ENCODE peak calls at places on chromosomes 3 and 15, in five cellular contexts. Q, S, A, M and C are unnamed samples.

GRCh38 chr15:100108346-100108745 is 233.4 kb downstream of the ADAMTS17 start:
- DNase-seq in Q (no peak), S (no peak), A (no peak), M (no peak), C (peak)

GRCh38 chr15:97522362-97522761 is 438.1 kb upstream of the ARRDC4 start:
- DNase-seq in Q (no peak), S (no peak), A (no peak), M (no peak), C (no peak)

GRCh38 chr3:44184319-44184953 is 57.2 kb upstream of the TOPAZ1 start:
- DNase-seq in Q (no peak), S (no peak), A (no peak), M (no peak), C (no peak)

GRCh38 chr3:27553868-27554540 is 69.8 kb upstream of the SLC4A7 start:
- DNase-seq in Q (no peak), S (no peak), A (no peak), M (no peak), C (no peak)

GRCh38 chr3:151918253-151919029 is 45.0 kb downstream of the SUCNR1 start:
- DNase-seq in Q (no peak), S (no peak), A (no peak), M (no peak), C (no peak)

GRCh38 chr15:74158855-74159650 is 14.5 kb upstream of the ISLR start:
- DNase-seq in Q (no peak), S (no peak), A (no peak), M (no peak), C (no peak)

GRCh38 chr15:101242160-101242998 is 9.5 kb downstream of the CHSY1 start:
- DNase-seq in Q (no peak), S (no peak), A (no peak), M (no peak), C (no peak)

GRCh38 chr3:105700575-105700974 is 168.2 kb downstream of the CBLB start:
- DNase-seq in Q (no peak), S (no peak), A (no peak), M (no peak), C (no peak)

GRCh38 chr15:29348308-29348914 is 78.8 kb upstream of the NSMCE3 start:
- DNase-seq in Q (no peak), S (no peak), A (no peak), M (no peak), C (peak)

GRCh38 chr3:194690501-194691372 is 5.1 kb downstream of the FAM43A start:
- DNase-seq in Q (peak), S (no peak), A (no peak), M (no peak), C (no peak)

GRCh38 chr3:181279239-181279565 is 289.7 kb upstream of the DNAJC19 start:
- DNase-seq in Q (no peak), S (no peak), A (no peak), M (no peak), C (no peak)

GRCh38 chr3:98906230-98906629 is 4.7 kb upstream of the DCBLD2 start:
- DNase-seq in Q (no peak), S (no peak), A (no peak), M (no peak), C (no peak)

GRCh38 chr3:107993771-107994170 is 97.1 kb downstream of the CD47 start:
- DNase-seq in Q (no peak), S (no peak), A (no peak), M (no peak), C (no peak)

GRCh38 chr15:45179221-45179985 is 8.4 kb downstream of the SHF start:
- DNase-seq in Q (peak), S (no peak), A (no peak), M (no peak), C (peak)

GRCh38 chr3:1987983-1988382 is 110.7 kb upstream of the CNTN4 start:
- DNase-seq in Q (no peak), S (no peak), A (no peak), M (no peak), C (peak)

GRCh38 chr3:30693470-30694120 is 87.2 kb downstream of the TGFBR2 start:
- DNase-seq in Q (no peak), S (no peak), A (no peak), M (no peak), C (peak)

GRCh38 chr3:106343841-106344240 is 475.0 kb upstream of the CBLB start:
- DNase-seq in Q (no peak), S (no peak), A (no peak), M (no peak), C (no peak)

GRCh38 chr15:62841891-62842559 is 200.5 kb upstream of the TPM1 start:
- DNase-seq in Q (no peak), S (no peak), A (no peak), M (no peak), C (no peak)

GRCh38 chr15:65832549-65833364 is 36.5 kb upstream of the RAB11A start:
- DNase-seq in Q (peak), S (peak), A (peak), M (no peak), C (peak)

GRCh38 chr15:90286678-90287077 is 21.2 kb downstream of the NGRN start:
- DNase-seq in Q (no peak), S (no peak), A (no peak), M (no peak), C (no peak)

GRCh38 chr15:99239545-99240198 is 9.7 kb downstream of the TTC23 start:
- DNase-seq in Q (no peak), S (no peak), A (no peak), M (no peak), C (no peak)

GRCh38 chr3:181879926-181880325 is 168.2 kb downstream of the SOX2 start:
- DNase-seq in Q (no peak), S (no peak), A (no peak), M (no peak), C (no peak)

GRCh38 chr3:4856986-4857385 is 122.3 kb upstream of the BHLHE40 start:
- DNase-seq in Q (no peak), S (no peak), A (no peak), M (no peak), C (no peak)

GRCh38 chr3:132399054-132399929 is 18.0 kb upstream of the DNAJC13 start:
- DNase-seq in Q (no peak), S (no peak), A (no peak), M (no peak), C (peak)

GRCh38 chr3:186152361-186152798 is 43.5 kb upstream of the ETV5 start:
- DNase-seq in Q (no peak), S (no peak), A (no peak), M (no peak), C (no peak)

GRCh38 chr3:157494581-157495281 is 8.5 kb downstream of the VEPH1 start:
- DNase-seq in Q (no peak), S (no peak), A (no peak), M (no peak), C (no peak)
- H3K27ac ChIP-seq in Q (no peak), S (no peak), A (no peak), M (no peak), C (no peak)

DNA sequence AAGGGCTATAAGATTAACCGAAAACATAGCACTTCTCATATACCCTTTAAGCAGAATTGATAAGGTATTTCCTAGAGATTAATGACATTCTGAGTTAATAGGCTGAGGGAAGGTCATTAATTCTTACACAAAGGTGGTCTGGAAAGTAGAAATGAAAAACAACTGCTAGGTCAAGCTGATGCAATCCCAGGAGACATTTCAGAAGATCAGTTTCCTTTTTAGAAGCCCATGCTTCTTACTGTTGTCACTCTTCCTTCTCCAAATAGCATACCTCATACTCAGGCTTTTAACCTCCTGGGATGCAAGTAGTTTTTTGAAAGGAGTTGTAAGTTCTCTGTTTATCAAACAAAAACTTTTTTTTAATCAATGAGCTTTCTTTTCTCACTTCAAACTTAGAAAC is 8.8 kb downstream of the FILIP1L start:
- DNase-seq in Q (no peak), S (no peak), A (no peak), M (no peak), C (no peak)
- TF ChIP-seq POLR2A in Q (no peak), S (no peak), A (no peak), M (no peak), C (no peak)

GRCh38 chr15:85941186-85941855 is 138.3 kb upstream of the AGBL1 start:
- DNase-seq in Q (no peak), S (no peak), A (peak), M (no peak), C (peak)
- H3K4me3 ChIP-seq in Q (no peak), S (no peak), A (no peak), M (no peak), C (no peak)

GRCh38 chr3:126373146-126373613 is 16.0 kb upstream of the KLF15 start:
- DNase-seq in Q (no peak), S (no peak), A (no peak), M (no peak), C (no peak)
- H3K27ac ChIP-seq in Q (no peak), S (no peak), A (peak), M (no peak), C (peak)

GRCh38 chr3:49720383-49721164 is 1.1 kb upstream of the AMIGO3 start:
- DNase-seq in Q (no peak), S (no peak), A (no peak), M (no peak), C (no peak)
- TF ChIP-seq POLR2A in Q (no peak), S (no peak), A (no peak), M (no peak), C (peak)